ENCODE peak calls at places on chromosomes 16 and 17, in six cellular contexts. Q is MM.1S, Z is mammary epithelial cell, X is HCT116, T is neural progenitor cell, S is endothelial cell of umbilical vein. J is an unnamed sample.

GRCh38 chr16:75382611-75383010 is 50.7 kb downstream of the CFDP1 start:
- DNase-seq in Q (no peak), Z (peak), X (no peak), T (no peak), S (no peak), J (no peak)

GRCh38 chr17:33234930-33235685 is 58.0 kb downstream of the ASIC2 start:
- DNase-seq in Q (no peak), Z (peak), X (no peak), T (no peak), S (peak), J (no peak)

GRCh38 chr17:17545031-17545820 is 46.3 kb downstream of the PEMT start:
- DNase-seq in Q (no peak), Z (peak), X (no peak), T (no peak), S (no peak), J (no peak)

GRCh38 chr16:12833939-12834338 is 30.3 kb upstream of the CPPED1 start:
- DNase-seq in Q (no peak), Z (peak), X (peak), T (peak), S (no peak), J (no peak)

GRCh38 chr17:72477529-72477928 is 356.7 kb downstream of the SOX9 start:
- DNase-seq in Q (no peak), Z (no peak), X (no peak), T (no peak), S (no peak), J (no peak)

GRCh38 chr17:73474370-73474988 is 162.7 kb upstream of the CDC42EP4 start:
- DNase-seq in Q (no peak), Z (peak), X (peak), T (no peak), S (peak), J (no peak)

GRCh38 chr16:55846598-55847346 is 13.9 kb upstream of the CES1 start:
- DNase-seq in Q (no peak), Z (no peak), X (no peak), T (no peak), S (no peak), J (no peak)

GRCh38 chr17:30225919-30226553 is 9.5 kb downstream of the SLC6A4 start:
- DNase-seq in Q (no peak), Z (no peak), X (no peak), T (no peak), S (no peak), J (no peak)

GRCh38 chr17:72021417-72022041 is 99.3 kb upstream of the SOX9 start:
- DNase-seq in Q (no peak), Z (no peak), X (no peak), T (no peak), S (no peak), J (peak)

GRCh38 chr17:30273373-30273772 is 18.4 kb downstream of the BLMH start:
- DNase-seq in Q (no peak), Z (no peak), X (no peak), T (no peak), S (no peak), J (no peak)

GRCh38 chr16:9311303-9311954 is 220.0 kb downstream of the HAPSTR1 start:
- DNase-seq in Q (no peak), Z (no peak), X (no peak), T (peak), S (no peak), J (no peak)

GRCh38 chr17:48174833-48175232 is 67.3 kb downstream of the SNX11 start:
- DNase-seq in Q (no peak), Z (no peak), X (no peak), T (no peak), S (no peak), J (no peak)

GRCh38 chr17:81346090-81346907 is 49.0 kb upstream of the BAHCC1 start:
- DNase-seq in Q (peak), Z (peak), X (peak), T (peak), S (peak), J (peak)

GRCh38 chr16:24208710-24209109 is 47.4 kb upstream of the CACNG3 start:
- DNase-seq in Q (no peak), Z (no peak), X (no peak), T (peak), S (no peak), J (no peak)

GRCh38 chr17:61393550-61393903 is 6.1 kb upstream of the TBX2 start:
- DNase-seq in Q (no peak), Z (peak), X (no peak), T (no peak), S (no peak), J (peak)

GRCh38 chr16:75837681-75838080 is 111.4 kb upstream of the CPHXL start:
- DNase-seq in Q (no peak), Z (no peak), X (no peak), T (no peak), S (no peak), J (no peak)

GRCh38 chr16:50153648-50154368 is 702 bp downstream of the TENT4B start:
- DNase-seq in Q (peak), Z (peak), X (no peak), T (peak), S (peak), J (peak)

GRCh38 chr17:80833952-80834895 is 157.4 kb upstream of the CHMP6 start:
- DNase-seq in Q (no peak), Z (no peak), X (no peak), T (no peak), S (no peak), J (no peak)

GRCh38 chr17:1627987-1628855 is at the start of gene SLC43A2:
- DNase-seq in Q (peak), Z (peak), X (peak), T (peak), S (peak), J (peak)

GRCh38 chr17:74930535-74931036 is 5.1 kb upstream of the OTOP3 start:
- DNase-seq in Q (no peak), Z (no peak), X (no peak), T (no peak), S (no peak), J (no peak)
- H2AFZ ChIP-seq in Q (no peak), Z (no peak), X (no peak), T (no peak), S (no peak), J (no peak)

GRCh38 chr17:6831662-6832263 is at the start of gene TEKT1:
- DNase-seq in Q (peak), Z (peak), X (no peak), T (peak), S (peak), J (no peak)
- H3K9ac ChIP-seq in Q (no peak), Z (peak), X (no peak), T (no peak), S (no peak), J (no peak)

DNA sequence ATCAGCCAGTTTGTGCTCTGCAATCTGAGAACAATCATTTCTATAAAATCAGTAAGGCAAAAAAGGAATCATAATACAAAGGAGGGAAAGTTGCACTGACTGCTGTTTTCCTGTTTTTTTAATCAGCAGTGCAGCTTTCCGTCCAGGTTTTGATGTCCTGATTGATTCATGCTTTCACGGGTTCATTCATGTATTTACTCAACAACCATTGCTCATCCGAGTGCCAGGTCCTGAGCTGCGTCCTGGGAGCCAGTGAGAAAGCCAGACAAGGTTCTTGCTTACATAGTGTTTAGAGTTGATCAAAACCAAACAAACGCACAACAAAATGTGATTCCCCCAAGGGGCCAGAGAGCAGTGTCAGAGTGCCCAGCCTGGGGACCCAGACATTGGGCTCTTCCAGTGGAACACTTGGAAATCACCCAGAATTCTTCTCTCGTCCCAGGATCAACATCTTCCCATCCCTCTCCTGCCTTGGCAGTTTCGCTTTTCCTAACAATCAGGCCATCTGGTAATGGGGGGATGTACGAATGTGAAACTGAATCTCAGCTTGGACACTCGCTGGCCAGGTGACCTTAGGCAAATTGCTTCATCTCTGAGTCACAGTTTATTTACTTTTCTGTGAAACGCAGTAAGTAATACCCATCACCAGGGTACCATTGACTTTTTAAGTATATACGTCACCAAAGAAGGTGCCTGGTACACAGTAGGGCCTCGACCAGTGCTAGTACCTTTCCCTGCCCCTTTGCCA is 13.3 kb upstream of the C1QL1 start:
- DNase-seq in Q (no peak), Z (peak), X (no peak), T (no peak), S (peak), J (no peak)
- H2AFZ ChIP-seq in Q (no peak), Z (no peak), X (no peak), T (no peak), S (peak), J (no peak)

GRCh38 chr16:86707581-86707980 is 129.2 kb downstream of the FOXL1 start:
- DNase-seq in Q (no peak), Z (no peak), X (no peak), T (no peak), S (no peak), J (no peak)
- H3K9ac ChIP-seq in Q (no peak), Z (no peak), X (no peak), T (no peak), S (no peak), J (no peak)